ENCODE peak calls at places on chromosomes 6 and 20, in five cellular contexts. P, Z, G, M and W are unnamed samples.

GRCh38 chr6:107683183-107683582 is 140.9 kb downstream of the SCML4 start:
- DNase-seq in P (no peak), Z (no peak), G (no peak), M (no peak), W (no peak)

GRCh38 chr6:134482585-134483346 is 164.9 kb upstream of the SGK1 start:
- DNase-seq in P (no peak), Z (peak), G (no peak), M (no peak), W (peak)

GRCh38 chr6:167305796-167306195 is 14.7 kb downstream of the UNC93A start:
- DNase-seq in P (no peak), Z (no peak), G (no peak), M (no peak), W (no peak)

GRCh38 chr6:160253242-160253641 is 5.4 kb downstream of the SLC22A2 start:
- DNase-seq in P (no peak), Z (no peak), G (no peak), M (no peak), W (no peak)

GRCh38 chr20:31974975-31975481 is 7.1 kb downstream of the XKR7 start:
- DNase-seq in P (no peak), Z (no peak), G (peak), M (no peak), W (no peak)

GRCh38 chr6:132731086-132731485 is 17.2 kb upstream of the VNN1 start:
- DNase-seq in P (no peak), Z (peak), G (no peak), M (peak), W (peak)

GRCh38 chr20:16081421-16081820 is 491.8 kb downstream of the KIF16B start:
- DNase-seq in P (no peak), Z (no peak), G (no peak), M (no peak), W (no peak)

GRCh38 chr20:33407251-33407650 is 5.9 kb upstream of the CDK5RAP1 start:
- DNase-seq in P (no peak), Z (peak), G (no peak), M (no peak), W (peak)

GRCh38 chr6:133435065-133435728 is 194.0 kb downstream of the EYA4 start:
- DNase-seq in P (peak), Z (no peak), G (no peak), M (no peak), W (no peak)

GRCh38 chr20:39106791-39107190 is 144.6 kb downstream of the DHX35 start:
- DNase-seq in P (no peak), Z (no peak), G (no peak), M (no peak), W (no peak)

GRCh38 chr6:44289726-44290125 is 19.5 kb downstream of the TMEM151B start:
- DNase-seq in P (no peak), Z (no peak), G (no peak), M (no peak), W (no peak)

GRCh38 chr6:158050955-158051354 is 69.3 kb downstream of the SYNJ2 start:
- DNase-seq in P (no peak), Z (no peak), G (no peak), M (no peak), W (no peak)

GRCh38 chr6:41356838-41357237 is 21.4 kb downstream of the NCR2 start:
- DNase-seq in P (no peak), Z (no peak), G (no peak), M (peak), W (no peak)

GRCh38 chr20:32285621-32286334 is 8.3 kb downstream of the KIF3B start:
- DNase-seq in P (no peak), Z (peak), G (no peak), M (no peak), W (peak)

GRCh38 chr6:165010556-165011535 is 298.6 kb downstream of the C6orf118 start:
- DNase-seq in P (no peak), Z (peak), G (no peak), M (peak), W (peak)

GRCh38 chr6:35036828-35037095 is 104.4 kb downstream of the TCP11 start:
- DNase-seq in P (no peak), Z (no peak), G (no peak), M (no peak), W (no peak)

GRCh38 chr6:7138111-7138510 is 30.4 kb downstream of the RREB1 start:
- DNase-seq in P (no peak), Z (no peak), G (no peak), M (no peak), W (no peak)

GRCh38 chr6:32664827-32665362 is 1.6 kb downstream of the HLA-DQB1 start:
- DNase-seq in P (no peak), Z (peak), G (peak), M (no peak), W (no peak)

GRCh38 chr6:30720738-30721197 is 616 bp downstream of the TUBB start:
- DNase-seq in P (no peak), Z (peak), G (peak), M (no peak), W (no peak)

GRCh38 chr20:7358670-7359069 is 581.6 kb downstream of the HAO1 start:
- DNase-seq in P (no peak), Z (no peak), G (peak), M (no peak), W (no peak)

GRCh38 chr20:57391439-57392129 is 388 bp downstream of the RBM38 start:
- DNase-seq in P (no peak), Z (peak), G (peak), M (no peak), W (no peak)

GRCh38 chr20:41425180-41425884 is 58.7 kb upstream of the EMILIN3 start:
- DNase-seq in P (no peak), Z (no peak), G (no peak), M (no peak), W (peak)

GRCh38 chr6:118400582-118400981 is 147.5 kb upstream of the PLN start:
- DNase-seq in P (no peak), Z (peak), G (no peak), M (no peak), W (no peak)

GRCh38 chr20:25257130-25257529 is 9.2 kb downstream of the PYGB start:
- DNase-seq in P (no peak), Z (no peak), G (no peak), M (no peak), W (no peak)

GRCh38 chr6:41571066-41571780 is 25.0 kb downstream of the FOXP4 start:
- DNase-seq in P (no peak), Z (no peak), G (no peak), M (no peak), W (no peak)

GRCh38 chr20:361562-361961 is 14.7 kb downstream of the NRSN2 start:
- DNase-seq in P (no peak), Z (no peak), G (no peak), M (no peak), W (no peak)

GRCh38 chr20:45892049-45892816 is 1.1 kb downstream of the CTSA start:
- DNase-seq in P (no peak), Z (peak), G (no peak), M (peak), W (no peak)

GRCh38 chr6:110744991-110745390 is 70.3 kb downstream of the CDK19 start:
- DNase-seq in P (no peak), Z (no peak), G (no peak), M (no peak), W (no peak)

GRCh38 chr6:75210885-75211739 is 5.3 kb upstream of the COL12A1 start:
- DNase-seq in P (no peak), Z (peak), G (peak), M (peak), W (peak)

GRCh38 chr6:112218563-112218962 is 35.8 kb downstream of the LAMA4 start:
- DNase-seq in P (no peak), Z (peak), G (no peak), M (no peak), W (no peak)

GRCh38 chr6:139407718-139408222 is 33.3 kb upstream of the CITED2 start:
- DNase-seq in P (no peak), Z (peak), G (no peak), M (peak), W (peak)

GRCh38 chr20:50848341-50848808 is 53.5 kb downstream of the BCAS4 start:
- DNase-seq in P (no peak), Z (peak), G (no peak), M (no peak), W (no peak)

GRCh38 chr20:24987244-24987643 is 5.3 kb downstream of the APMAP start:
- DNase-seq in P (no peak), Z (no peak), G (no peak), M (no peak), W (no peak)

GRCh38 chr6:141398954-141399353 is 733.8 kb upstream of the GJE1 start:
- DNase-seq in P (no peak), Z (no peak), G (no peak), M (no peak), W (no peak)

DNA sequence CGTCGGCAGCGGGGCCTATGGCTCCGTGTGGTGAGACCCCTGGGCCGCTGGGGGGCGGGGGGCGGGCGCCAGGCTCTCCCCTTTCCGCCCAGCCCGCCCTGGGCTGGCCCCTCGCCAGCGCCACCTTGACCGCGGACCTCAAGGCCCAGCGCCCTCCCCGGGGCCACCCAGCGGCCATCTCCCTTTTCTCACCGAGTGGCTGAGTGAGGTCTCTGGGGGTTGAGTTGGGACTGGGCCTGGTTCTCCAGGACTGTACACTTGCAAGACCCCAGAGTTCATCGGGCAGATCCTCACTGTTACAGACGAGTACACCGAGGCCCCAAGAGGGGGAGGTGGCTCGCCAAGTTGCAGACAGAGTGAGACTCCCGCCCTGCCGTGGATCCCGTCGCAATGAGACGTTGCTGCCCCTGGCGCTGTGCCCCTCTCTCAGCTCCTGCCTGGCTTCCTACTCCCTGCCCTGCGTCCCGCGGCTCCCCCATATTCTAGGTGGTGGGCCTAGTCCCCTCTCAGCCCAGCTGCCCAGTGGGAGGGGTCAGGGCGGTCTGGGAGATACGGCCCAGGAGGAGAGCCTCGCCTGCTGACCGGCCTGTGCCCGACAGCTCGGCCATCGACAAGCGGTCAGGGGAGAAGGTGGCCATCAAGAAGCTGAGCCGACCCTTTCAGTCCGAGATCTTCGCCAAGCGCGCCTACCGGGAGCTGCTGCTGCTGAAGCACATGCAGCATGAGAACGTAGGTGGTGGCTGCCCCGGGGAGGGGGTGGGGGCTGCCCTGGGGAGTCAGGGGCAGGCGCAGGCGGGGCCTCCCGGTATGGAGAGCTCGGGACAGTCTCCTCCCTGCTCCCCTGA is 581 bp downstream of the MAPK13 start:
- DNase-seq in P (no peak), Z (peak), G (peak), M (peak), W (no peak)
- TF ChIP-seq CTCF in P (no peak), Z (no peak), G (no peak), M (peak), W (no peak)

GRCh38 chr20:35739294-35740163 is 2.5 kb downstream of the RBM39 start:
- DNase-seq in P (no peak), Z (peak), G (no peak), M (peak), W (peak)
- TF ChIP-seq CTCF in P (peak), Z (peak), G (no peak), M (peak), W (peak)

GRCh38 chr6:15213838-15214398 is 32.0 kb upstream of the JARID2 start:
- DNase-seq in P (peak), Z (no peak), G (no peak), M (no peak), W (no peak)
- TF ChIP-seq CTCF in P (no peak), Z (no peak), G (no peak), M (no peak), W (no peak)

DNA sequence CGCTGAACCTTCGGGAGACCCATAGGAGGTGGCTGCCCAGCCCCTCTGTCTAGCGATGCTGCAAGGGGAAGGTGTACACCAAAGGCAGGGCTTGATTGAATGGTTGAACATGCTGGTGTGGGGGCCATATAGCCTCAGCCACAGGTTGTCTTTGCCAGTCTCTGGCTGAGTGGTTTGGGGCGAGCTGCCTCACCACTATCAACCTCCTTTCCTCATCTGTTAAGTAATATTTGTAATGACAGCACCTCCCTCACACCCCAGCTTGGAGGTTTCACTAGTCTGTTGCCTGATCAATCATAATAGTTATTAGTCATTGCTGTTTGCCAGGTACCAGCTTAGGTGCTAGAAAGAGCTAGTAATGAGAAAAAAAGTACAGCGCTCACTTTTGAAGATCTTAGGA is 11.8 kb upstream of the ZNF831 start:
- DNase-seq in P (no peak), Z (no peak), G (no peak), M (no peak), W (no peak)
- TF ChIP-seq CTCF in P (no peak), Z (no peak), G (no peak), M (no peak), W (no peak)

GRCh38 chr6:3403244-3404154 is 53.4 kb downstream of the SLC22A23 start:
- DNase-seq in P (peak), Z (peak), G (peak), M (peak), W (no peak)
- TF ChIP-seq CTCF in P (no peak), Z (no peak), G (no peak), M (no peak), W (no peak)

GRCh38 chr20:9458075-9458818 is 56.1 kb upstream of the LAMP5 start:
- DNase-seq in P (no peak), Z (peak), G (no peak), M (no peak), W (no peak)
- TF ChIP-seq CTCF in P (peak), Z (peak), G (peak), M (no peak), W (no peak)

GRCh38 chr6:38570750-38571149 is 69.0 kb downstream of the BTBD9 start:
- DNase-seq in P (no peak), Z (peak), G (no peak), M (no peak), W (no peak)
- TF ChIP-seq CTCF in P (peak), Z (peak), G (peak), M (peak), W (peak)

DNA sequence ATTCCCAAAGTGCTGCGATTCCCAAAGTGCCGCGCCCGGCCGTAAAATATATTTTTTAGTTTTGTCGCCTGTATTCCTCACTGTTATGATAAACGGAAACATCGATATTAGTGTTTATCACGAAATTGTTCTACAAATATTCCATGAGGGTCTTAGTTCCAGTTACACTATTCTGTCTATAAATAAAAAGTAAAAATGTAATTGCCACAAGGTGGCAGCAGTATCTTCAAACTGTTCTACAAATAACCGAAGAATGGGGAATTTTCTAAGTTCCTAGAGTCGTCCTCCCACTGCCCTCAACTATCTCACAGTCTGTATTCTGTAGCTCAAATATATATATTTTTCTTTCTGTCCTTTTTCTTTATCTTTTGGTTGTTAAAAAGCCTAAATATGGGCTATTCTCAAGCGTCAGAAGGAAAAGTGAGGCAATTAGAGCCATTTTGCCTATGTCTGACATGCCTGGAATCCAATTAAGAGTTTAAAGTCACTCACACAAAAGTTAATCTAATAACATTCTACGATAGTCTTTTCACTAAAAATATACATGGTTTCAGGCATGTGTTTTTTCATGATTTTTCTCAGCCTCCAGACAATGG is 14.1 kb upstream of the FAM162B start:
- DNase-seq in P (no peak), Z (peak), G (peak), M (no peak), W (peak)
- TF ChIP-seq CTCF in P (peak), Z (peak), G (peak), M (peak), W (peak)

GRCh38 chr6:120908767-120909166 is 425.5 kb downstream of the TBC1D32 start:
- DNase-seq in P (no peak), Z (no peak), G (no peak), M (no peak), W (no peak)

GRCh38 chr6:120916844-120917243 is 417.4 kb downstream of the TBC1D32 start:
- DNase-seq in P (no peak), Z (no peak), G (no peak), M (no peak), W (no peak)

GRCh38 chr6:120918137-120918536 is 416.1 kb downstream of the TBC1D32 start:
- DNase-seq in P (no peak), Z (no peak), G (no peak), M (no peak), W (no peak)

DNA sequence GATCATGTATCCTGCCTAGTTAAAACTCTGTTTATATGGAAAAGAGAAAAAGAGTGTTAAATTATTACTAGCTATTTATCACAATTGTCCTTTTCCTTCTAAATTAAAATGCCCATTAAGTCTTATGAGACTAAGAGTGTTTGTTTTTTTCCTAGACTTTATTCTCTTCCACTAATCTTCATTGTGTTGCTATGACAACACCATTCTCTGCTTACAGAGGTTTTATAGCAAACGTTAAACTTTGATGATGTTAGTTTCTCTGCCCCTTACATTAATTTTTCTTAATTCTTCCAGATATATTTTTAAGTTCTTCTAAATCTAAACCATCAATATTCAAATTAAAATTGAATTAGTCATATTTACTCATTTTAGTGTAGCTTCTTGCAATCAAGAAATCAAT is 420.8 kb downstream of the TBC1D32 start:
- DNase-seq in P (no peak), Z (no peak), G (no peak), M (no peak), W (no peak)
- TF ChIP-seq CTCF in P (no peak), Z (no peak), G (no peak), M (no peak), W (no peak)